ENCODE peak calls at places on chromosomes 11 and 22, in six cellular contexts. W, D, X, L, U and V are unnamed samples.

GRCh38 chr11:65448418-65449196 is 26.0 kb downstream of the NEAT1 start:
- DNase-seq in U (no peak), L (no peak), W (no peak), X (peak), D (no peak), V (no peak)

GRCh38 chr22:49996192-49996531 is 16.4 kb downstream of the IL17REL start:
- DNase-seq in U (no peak), D (no peak), X (no peak), L (no peak), W (no peak), V (no peak)

GRCh38 chr22:28345304-28345703 is 334.3 kb downstream of the TTC28 start:
- DNase-seq in D (no peak), L (no peak), W (no peak), U (no peak), X (peak), V (no peak)

GRCh38 chr22:40024201-40025061 is 29.7 kb downstream of the FAM83F start:
- DNase-seq in L (peak), D (peak), X (peak), U (peak), W (peak), V (no peak)

GRCh38 chr11:132999519-132999918 is 532.8 kb downstream of the OPCML start:
- DNase-seq in U (no peak), L (no peak), W (no peak), D (no peak), X (no peak), V (no peak)

GRCh38 chr11:100777118-100777517 is 90.0 kb downstream of the ARHGAP42 start:
- DNase-seq in L (no peak), D (no peak), X (no peak), W (no peak), U (peak), V (peak)

GRCh38 chr11:2777871-2778629 is 78.3 kb upstream of the KCNQ1OT1 start:
- DNase-seq in W (peak), D (no peak), X (no peak), L (no peak), U (no peak), V (no peak)

GRCh38 chr11:111541209-111542061 is 915 bp downstream of the LAYN start:
- DNase-seq in X (peak), W (peak), U (no peak), D (peak), L (peak), V (no peak)

GRCh38 chr11:84558085-84558905 is 1068.8 kb downstream of the DLG2 start:
- DNase-seq in D (peak), L (peak), U (peak), X (peak), W (no peak), V (peak)

GRCh38 chr22:32531955-32532818 is 57.6 kb downstream of the FBXO7 start:
- DNase-seq in D (no peak), U (no peak), L (peak), X (peak), W (peak), V (no peak)

GRCh38 chr22:33332538-33332937 is 274.4 kb upstream of the SYN3 start:
- DNase-seq in X (no peak), D (no peak), U (no peak), L (no peak), W (no peak), V (no peak)

GRCh38 chr22:19714320-19715252 is at the start of gene SEPTIN5:
- DNase-seq in D (peak), W (no peak), X (no peak), L (no peak), U (no peak), V (no peak)

GRCh38 chr11:58829736-58830135 is 14.8 kb downstream of the GLYATL2 start:
- DNase-seq in W (no peak), U (no peak), X (no peak), D (no peak), L (no peak), V (peak)

GRCh38 chr11:66628061-66628603 is 10.4 kb upstream of the RBM4 start:
- DNase-seq in U (no peak), L (no peak), X (no peak), D (no peak), W (no peak), V (no peak)

GRCh38 chr11:8717876-8718753 is 35.5 kb downstream of the RPL27A start:
- DNase-seq in U (no peak), W (peak), D (peak), X (peak), L (no peak), V (peak)

GRCh38 chr11:74235121-74235520 is 64.0 kb downstream of the PPME1 start:
- DNase-seq in W (no peak), X (no peak), L (no peak), D (no peak), U (no peak), V (no peak)

GRCh38 chr22:19139974-19140373 is 4.5 kb downstream of the ESS2 start:
- DNase-seq in D (no peak), U (no peak), L (no peak), W (no peak), X (no peak), V (no peak)

GRCh38 chr11:57288771-57289579 is 35.8 kb downstream of the TNKS1BP1 start:
- DNase-seq in L (no peak), D (no peak), X (peak), U (no peak), W (no peak), V (peak)

GRCh38 chr11:93477684-93478234 is 65.4 kb downstream of the SMCO4 start:
- DNase-seq in X (no peak), W (no peak), L (peak), D (no peak), U (no peak), V (no peak)

GRCh38 chr11:16454284-16454683 is 97.9 kb upstream of the SOX6 start:
- DNase-seq in D (no peak), W (no peak), U (no peak), L (no peak), X (no peak), V (no peak)

GRCh38 chr22:30047364-30047738 is 32.9 kb upstream of the HORMAD2 start:
- DNase-seq in D (no peak), U (no peak), W (peak), X (peak), L (no peak), V (no peak)

GRCh38 chr11:62139526-62140301 is 15.9 kb downstream of the INCENP start:
- DNase-seq in L (no peak), X (no peak), U (no peak), D (no peak), W (peak), V (no peak)

GRCh38 chr11:45852712-45853101 is 5.4 kb downstream of the CRY2 start:
- DNase-seq in L (no peak), X (no peak), D (no peak), W (no peak), U (no peak), V (no peak)

GRCh38 chr22:48180631-48181030 is 1418.2 kb downstream of the TBC1D22A start:
- DNase-seq in U (no peak), W (peak), D (no peak), L (no peak), X (no peak), V (no peak)

GRCh38 chr22:26550498-26551033 is 38.3 kb upstream of the TFIP11 start:
- DNase-seq in W (peak), D (peak), L (no peak), U (no peak), X (peak), V (no peak)

GRCh38 chr22:19750666-19751490 is 9.7 kb upstream of the TBX1 start:
- DNase-seq in D (no peak), U (no peak), X (no peak), L (no peak), W (peak), V (no peak)

DNA sequence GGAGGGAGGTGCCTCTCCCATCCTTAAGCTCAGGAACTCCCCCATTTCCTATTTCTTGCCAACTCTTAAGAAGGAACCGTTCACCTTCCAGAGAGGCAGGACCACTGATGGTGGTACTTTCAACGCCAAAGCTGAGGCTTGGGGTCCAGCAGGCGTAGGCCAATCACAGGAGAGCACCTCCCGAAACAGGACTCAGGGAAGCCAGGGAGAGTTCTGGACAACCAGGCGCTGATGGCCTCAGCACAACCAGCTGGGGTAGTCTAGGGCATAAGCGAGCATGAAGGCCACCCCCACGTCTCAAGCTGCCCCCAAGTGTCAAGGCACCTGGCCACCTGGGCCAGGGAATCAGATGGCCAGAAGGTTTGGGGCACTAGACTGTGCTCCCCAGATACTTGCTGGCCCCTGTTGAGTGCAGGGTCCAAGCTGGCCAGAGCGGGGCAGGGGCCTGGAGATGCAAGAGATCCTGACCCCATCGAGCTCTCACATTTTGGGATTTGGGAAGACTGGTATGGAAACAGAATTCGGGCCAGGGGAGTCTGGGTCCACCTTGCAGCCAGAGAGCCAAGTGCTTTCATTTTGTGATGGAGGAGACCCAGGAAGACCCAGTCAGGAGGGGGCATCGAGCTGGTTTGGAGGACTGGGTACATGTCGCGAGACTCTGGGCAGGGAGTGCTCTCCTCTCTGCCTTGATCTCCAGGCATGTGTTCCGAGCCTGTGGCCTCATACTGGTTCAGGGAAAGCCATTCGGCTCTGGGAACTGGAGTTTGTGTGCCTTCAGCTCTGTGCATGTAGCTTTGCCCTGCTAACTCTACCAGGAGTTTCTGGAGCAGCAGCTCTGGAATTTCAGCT is 926 bp downstream of the CD6 start:
- DNase-seq in X (no peak), U (no peak), L (no peak), D (no peak), W (no peak), V (no peak)
- H3K27ac ChIP-seq in X (no peak), U (no peak), L (no peak), D (no peak), W (no peak), V (no peak)

GRCh38 chr11:68033708-68034045 is 3.2 kb downstream of the NDUFS8 start:
- DNase-seq in W (no peak), U (no peak), L (no peak), D (no peak), X (no peak), V (no peak)

GRCh38 chr11:68032003-68032402 is 1.5 kb downstream of the NDUFS8 start:
- DNase-seq in X (no peak), U (no peak), L (no peak), W (no peak), D (no peak), V (no peak)

GRCh38 chr11:68035266-68035876 is 3.5 kb upstream of the TCIRG1 start:
- DNase-seq in U (no peak), X (no peak), L (no peak), D (no peak), W (no peak), V (no peak)

GRCh38 chr11:68031136-68031459 is 617 bp downstream of the NDUFS8 start:
- DNase-seq in W (no peak), U (no peak), X (no peak), D (no peak), L (no peak), V (no peak)

GRCh38 chr11:68032997-68033707 is 2.7 kb downstream of the NDUFS8 start:
- DNase-seq in W (no peak), D (no peak), U (no peak), L (no peak), X (no peak), V (no peak)
- H3K27ac ChIP-seq in W (no peak), D (no peak), U (peak), L (no peak), X (no peak), V (no peak)

DNA sequence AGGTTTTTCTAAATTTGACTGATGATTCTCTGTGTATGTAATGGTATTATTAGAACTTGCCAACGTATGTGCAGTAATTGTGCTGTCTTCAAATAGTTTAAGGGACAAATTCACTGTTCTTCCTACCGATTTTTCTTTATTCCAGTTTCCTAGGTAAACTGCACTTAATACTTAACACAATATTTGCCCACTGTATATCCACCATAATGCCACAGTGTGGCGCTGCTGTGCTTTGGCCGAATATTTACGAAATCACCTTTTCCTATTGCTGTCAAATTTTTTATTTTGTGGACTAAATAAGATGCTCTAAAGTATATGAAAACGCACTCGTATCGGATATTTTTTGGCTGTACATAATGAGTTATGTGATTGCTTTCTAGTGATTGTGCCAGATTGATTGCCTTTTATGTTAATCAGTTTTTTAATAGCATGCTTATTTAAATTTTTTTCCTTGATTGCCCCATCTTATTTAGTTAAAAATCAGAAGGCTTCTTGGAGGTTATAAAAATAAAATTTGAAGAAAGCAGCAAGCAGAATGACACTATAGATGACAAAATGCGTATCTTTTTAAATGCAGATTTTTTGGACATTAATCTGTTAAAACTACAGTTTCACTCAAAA is 10.5 kb downstream of the AASDHPPT start:
- DNase-seq in L (peak), D (peak), X (peak), W (no peak), U (no peak), V (no peak)
- H3K27ac ChIP-seq in L (no peak), D (peak), X (no peak), W (no peak), U (no peak), V (no peak)

DNA sequence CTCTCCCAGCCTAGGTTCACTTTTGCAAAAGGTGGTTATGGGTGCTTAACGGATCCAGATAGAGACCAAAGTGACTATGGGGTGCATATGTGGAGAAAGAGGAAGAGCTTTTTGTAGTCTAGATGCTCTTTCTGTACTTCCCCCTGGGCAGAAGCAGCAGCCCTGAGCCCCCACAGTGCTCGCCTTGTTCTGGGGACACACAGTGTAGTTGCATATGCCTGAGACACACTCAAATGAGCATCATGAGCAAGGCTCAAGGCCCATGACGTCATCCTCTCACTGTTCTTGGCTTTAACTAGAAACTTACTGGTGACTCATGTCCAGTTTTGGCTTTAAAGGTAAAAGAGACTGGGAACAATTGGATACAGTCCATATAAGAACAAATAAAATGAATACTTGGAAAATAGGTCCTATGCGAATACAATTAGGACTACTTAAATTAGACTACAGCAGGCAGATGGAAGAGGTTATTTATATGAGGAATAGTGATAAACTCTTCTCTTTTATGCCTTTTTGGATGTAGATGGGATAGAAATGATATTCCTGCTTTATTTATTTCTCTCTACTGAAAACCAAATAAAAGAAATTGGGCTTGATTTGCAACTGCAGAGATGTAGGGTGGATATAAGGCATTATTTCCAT is 20.1 kb upstream of the PEX26 start:
- DNase-seq in L (no peak), W (peak), D (peak), U (peak), X (peak), V (peak)
- H3K27ac ChIP-seq in L (no peak), W (no peak), D (peak), U (peak), X (no peak), V (peak)

GRCh38 chr11:34647532-34647931 is 26.6 kb downstream of the EHF start:
- DNase-seq in X (no peak), D (no peak), L (no peak), W (no peak), U (no peak), V (no peak)
- H3K27ac ChIP-seq in X (no peak), D (no peak), L (no peak), W (no peak), U (peak), V (peak)

DNA sequence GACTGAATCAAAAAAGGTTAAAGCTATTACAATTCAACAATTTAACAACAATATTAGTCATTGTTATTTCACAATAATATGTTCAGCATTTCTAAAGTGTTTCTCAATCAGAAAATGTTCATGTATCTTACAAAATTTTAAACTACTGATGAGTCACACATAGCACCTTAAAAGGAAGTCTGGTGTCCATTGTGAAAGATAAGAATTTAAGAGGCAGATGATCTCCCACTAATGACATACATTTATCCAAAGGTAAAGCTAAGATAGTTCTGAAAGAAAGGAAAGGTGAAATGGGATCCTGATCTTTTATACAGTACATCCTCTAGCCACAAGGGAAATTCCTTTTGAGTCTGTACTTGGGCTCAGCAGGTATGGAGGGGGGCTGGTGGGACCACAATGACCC is 79.6 kb downstream of the MAML2 start:
- DNase-seq in W (no peak), D (no peak), U (peak), L (no peak), X (peak), V (peak)
- H3K27ac ChIP-seq in W (no peak), D (no peak), U (peak), L (no peak), X (no peak), V (peak)

GRCh38 chr11:69153661-69154060 is 2.1 kb upstream of the SMIM38 start:
- DNase-seq in L (no peak), U (no peak), W (peak), X (no peak), D (no peak), V (no peak)

GRCh38 chr11:69151811-69152210 is 3.9 kb upstream of the SMIM38 start:
- DNase-seq in U (no peak), X (peak), W (no peak), L (no peak), D (no peak), V (no peak)

GRCh38 chr11:69154938-69155301 is 815 bp upstream of the SMIM38 start:
- DNase-seq in D (no peak), X (no peak), W (no peak), U (no peak), L (no peak), V (no peak)

GRCh38 chr11:69154211-69154913 is 1.4 kb upstream of the SMIM38 start:
- DNase-seq in U (no peak), L (no peak), D (no peak), X (no peak), W (no peak), V (no peak)

GRCh38 chr11:69152748-69153446 is 2.8 kb upstream of the SMIM38 start:
- DNase-seq in L (no peak), X (no peak), W (no peak), D (no peak), U (no peak), V (no peak)
- H3K27ac ChIP-seq in L (no peak), X (no peak), W (no peak), D (no peak), U (no peak), V (no peak)

GRCh38 chr11:22732588-22732987 is 66.2 kb downstream of the GAS2 start:
- DNase-seq in W (no peak), X (no peak), L (no peak), U (no peak), D (no peak), V (no peak)
- H3K27ac ChIP-seq in W (no peak), X (no peak), L (no peak), U (no peak), D (no peak), V (no peak)

GRCh38 chr11:102157219-102157618 is 47.0 kb downstream of the YAP1 start:
- DNase-seq in L (no peak), X (peak), W (no peak), D (no peak), U (no peak), V (peak)
- H3K27ac ChIP-seq in L (no peak), X (peak), W (no peak), D (no peak), U (no peak), V (peak)

GRCh38 chr22:41230399-41230785 is 10.3 kb downstream of the CHADL start:
- DNase-seq in L (no peak), W (no peak), X (no peak), D (no peak), U (no peak), V (no peak)

GRCh38 chr22:41229215-41229614 is 11.5 kb downstream of the CHADL start:
- DNase-seq in U (no peak), W (no peak), D (no peak), X (no peak), L (no peak), V (no peak)

GRCh38 chr22:41231369-41231768 is 9.4 kb downstream of the CHADL start:
- DNase-seq in W (no peak), D (no peak), U (no peak), L (no peak), X (no peak), V (no peak)

GRCh38 chr22:41226728-41227655 is 13.7 kb downstream of the CHADL start:
- DNase-seq in D (peak), U (no peak), L (no peak), W (peak), X (no peak), V (no peak)

DNA sequence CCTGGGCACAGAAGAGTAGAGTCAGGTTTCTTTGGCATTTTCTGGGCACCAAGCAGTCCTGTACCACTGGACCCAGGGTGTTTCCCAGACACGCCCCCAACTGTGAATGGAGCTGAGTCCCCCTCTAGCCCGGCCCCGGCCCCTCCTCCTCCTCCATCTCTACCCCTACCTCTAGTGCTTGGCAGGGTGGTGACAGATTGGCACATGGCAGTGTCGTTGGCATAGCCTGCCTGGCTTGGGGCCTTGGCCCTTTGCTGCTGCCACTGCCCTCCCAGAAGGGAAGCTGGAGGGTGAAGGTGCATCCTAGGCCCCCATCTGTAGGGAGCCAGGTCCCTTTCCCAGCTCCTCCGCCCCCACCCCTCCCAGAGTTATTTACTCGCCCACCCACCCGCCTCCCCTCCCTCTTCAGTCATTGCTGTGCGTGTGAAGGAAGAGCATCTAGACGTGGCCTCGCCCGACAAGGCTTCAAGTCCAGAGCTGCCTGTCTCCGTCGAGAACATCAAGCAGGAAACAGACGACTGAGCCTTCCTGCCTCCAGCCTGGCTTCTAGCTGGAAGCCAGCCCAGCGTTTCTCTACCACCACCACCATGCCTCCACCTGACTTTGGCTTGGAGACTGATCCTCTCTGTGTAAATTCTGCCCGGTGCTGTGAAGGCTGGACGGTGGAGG is 10.9 kb downstream of the CHADL start:
- DNase-seq in W (no peak), L (no peak), U (no peak), D (peak), X (no peak), V (no peak)
- H3K27ac ChIP-seq in W (no peak), L (no peak), U (no peak), D (peak), X (no peak), V (no peak)